ENCODE peak calls at places on chromosomes 4 and X, in nine cellular contexts. One of them, this sample, is unnamed.

GRCh38 chr4:169902658-169903345 is 123.4 kb downstream of the MFAP3L start:
- DNase-seq in choroid plexus epithelial cell: no peak
- DNase-seq in glutamatergic neuron: no peak
- DNase-seq in kidney: no peak
- DNase-seq in stimulated activated CD4-positive, alpha-beta T cell treated with anti-CD3 and anti-CD28 coated beads, Interleukin-2, amount 100 ng/mL, for 48 hours: no peak
- DNase-seq in IMR-90: no peak
- DNase-seq in activated naive CD8-positive, alpha-beta T cell treated with anti-CD3 and anti-CD28 coated beads, Interleukin-2, amount 50 U/mL, for 24 hours: no peak
- DNase-seq in AG08395: no peak
- DNase-seq in left kidney: peak
- DNase-seq in this sample: no peak

GRCh38 chrX:72124540-72125201 is 7.0 kb downstream of the RTL5 start:
- DNase-seq in choroid plexus epithelial cell: no peak
- DNase-seq in AG08395: no peak
- DNase-seq in stimulated activated CD4-positive, alpha-beta T cell treated with anti-CD3 and anti-CD28 coated beads, Interleukin-2, amount 100 ng/mL, for 48 hours: no peak
- DNase-seq in left kidney: no peak
- DNase-seq in glutamatergic neuron: no peak
- DNase-seq in IMR-90: no peak
- DNase-seq in kidney: no peak
- DNase-seq in activated naive CD8-positive, alpha-beta T cell treated with anti-CD3 and anti-CD28 coated beads, Interleukin-2, amount 50 U/mL, for 24 hours: no peak
- DNase-seq in this sample: no peak

GRCh38 chrX:103361798-103362197 is 5.5 kb downstream of the TCEAL9 start:
- DNase-seq in activated naive CD8-positive, alpha-beta T cell treated with anti-CD3 and anti-CD28 coated beads, Interleukin-2, amount 50 U/mL, for 24 hours: no peak
- DNase-seq in glutamatergic neuron: no peak
- DNase-seq in left kidney: no peak
- DNase-seq in stimulated activated CD4-positive, alpha-beta T cell treated with anti-CD3 and anti-CD28 coated beads, Interleukin-2, amount 100 ng/mL, for 48 hours: no peak
- DNase-seq in AG08395: no peak
- DNase-seq in choroid plexus epithelial cell: peak
- DNase-seq in kidney: no peak
- DNase-seq in IMR-90: no peak
- DNase-seq in this sample: no peak

GRCh38 chrX:79080131-79080530 is 64.4 kb upstream of the GPR174 start:
- DNase-seq in activated naive CD8-positive, alpha-beta T cell treated with anti-CD3 and anti-CD28 coated beads, Interleukin-2, amount 50 U/mL, for 24 hours: no peak
- DNase-seq in glutamatergic neuron: no peak
- DNase-seq in stimulated activated CD4-positive, alpha-beta T cell treated with anti-CD3 and anti-CD28 coated beads, Interleukin-2, amount 100 ng/mL, for 48 hours: no peak
- DNase-seq in left kidney: no peak
- DNase-seq in choroid plexus epithelial cell: peak
- DNase-seq in kidney: no peak
- DNase-seq in AG08395: no peak
- DNase-seq in IMR-90: no peak
- DNase-seq in this sample: no peak

GRCh38 chr4:24210332-24210902 is 320.6 kb upstream of the PPARGC1A start:
- DNase-seq in IMR-90: peak
- DNase-seq in activated naive CD8-positive, alpha-beta T cell treated with anti-CD3 and anti-CD28 coated beads, Interleukin-2, amount 50 U/mL, for 24 hours: no peak
- DNase-seq in stimulated activated CD4-positive, alpha-beta T cell treated with anti-CD3 and anti-CD28 coated beads, Interleukin-2, amount 100 ng/mL, for 48 hours: no peak
- DNase-seq in AG08395: peak
- DNase-seq in left kidney: no peak
- DNase-seq in choroid plexus epithelial cell: peak
- DNase-seq in kidney: peak
- DNase-seq in glutamatergic neuron: no peak
- DNase-seq in this sample: peak

GRCh38 chrX:110794601-110795000 is 1.0 kb downstream of the CHRDL1 start:
- DNase-seq in kidney: no peak
- DNase-seq in choroid plexus epithelial cell: no peak
- DNase-seq in stimulated activated CD4-positive, alpha-beta T cell treated with anti-CD3 and anti-CD28 coated beads, Interleukin-2, amount 100 ng/mL, for 48 hours: no peak
- DNase-seq in activated naive CD8-positive, alpha-beta T cell treated with anti-CD3 and anti-CD28 coated beads, Interleukin-2, amount 50 U/mL, for 24 hours: no peak
- DNase-seq in IMR-90: no peak
- DNase-seq in glutamatergic neuron: peak
- DNase-seq in left kidney: peak
- DNase-seq in AG08395: no peak
- DNase-seq in this sample: no peak

GRCh38 chr4:38210396-38211114 is 250.4 kb downstream of the PTTG2 start:
- DNase-seq in IMR-90: no peak
- DNase-seq in choroid plexus epithelial cell: peak
- DNase-seq in AG08395: peak
- DNase-seq in kidney: no peak
- DNase-seq in left kidney: peak
- DNase-seq in stimulated activated CD4-positive, alpha-beta T cell treated with anti-CD3 and anti-CD28 coated beads, Interleukin-2, amount 100 ng/mL, for 48 hours: no peak
- DNase-seq in activated naive CD8-positive, alpha-beta T cell treated with anti-CD3 and anti-CD28 coated beads, Interleukin-2, amount 50 U/mL, for 24 hours: no peak
- DNase-seq in glutamatergic neuron: no peak
- DNase-seq in this sample: no peak

GRCh38 chr4:1242506-1243450 is 6.2 kb downstream of the CTBP1 start:
- DNase-seq in activated naive CD8-positive, alpha-beta T cell treated with anti-CD3 and anti-CD28 coated beads, Interleukin-2, amount 50 U/mL, for 24 hours: no peak
- DNase-seq in left kidney: no peak
- DNase-seq in glutamatergic neuron: no peak
- DNase-seq in choroid plexus epithelial cell: no peak
- DNase-seq in stimulated activated CD4-positive, alpha-beta T cell treated with anti-CD3 and anti-CD28 coated beads, Interleukin-2, amount 100 ng/mL, for 48 hours: no peak
- DNase-seq in IMR-90: no peak
- DNase-seq in AG08395: no peak
- DNase-seq in kidney: peak
- DNase-seq in this sample: no peak

GRCh38 chr4:142582340-142582739 is 263.8 kb downstream of the INPP4B start:
- DNase-seq in IMR-90: no peak
- DNase-seq in choroid plexus epithelial cell: no peak
- DNase-seq in kidney: no peak
- DNase-seq in stimulated activated CD4-positive, alpha-beta T cell treated with anti-CD3 and anti-CD28 coated beads, Interleukin-2, amount 100 ng/mL, for 48 hours: no peak
- DNase-seq in left kidney: no peak
- DNase-seq in AG08395: no peak
- DNase-seq in activated naive CD8-positive, alpha-beta T cell treated with anti-CD3 and anti-CD28 coated beads, Interleukin-2, amount 50 U/mL, for 24 hours: no peak
- DNase-seq in glutamatergic neuron: no peak
- DNase-seq in this sample: no peak

GRCh38 chr4:52750213-52750612 is 1.0 kb downstream of the ERVMER34-1 start:
- DNase-seq in choroid plexus epithelial cell: no peak
- DNase-seq in AG08395: no peak
- DNase-seq in stimulated activated CD4-positive, alpha-beta T cell treated with anti-CD3 and anti-CD28 coated beads, Interleukin-2, amount 100 ng/mL, for 48 hours: no peak
- DNase-seq in activated naive CD8-positive, alpha-beta T cell treated with anti-CD3 and anti-CD28 coated beads, Interleukin-2, amount 50 U/mL, for 24 hours: no peak
- DNase-seq in left kidney: no peak
- DNase-seq in glutamatergic neuron: no peak
- DNase-seq in IMR-90: no peak
- DNase-seq in kidney: no peak
- DNase-seq in this sample: no peak

GRCh38 chrX:2692221-2693122 is 1.4 kb downstream of the CD99 start:
- DNase-seq in IMR-90: peak
- DNase-seq in stimulated activated CD4-positive, alpha-beta T cell treated with anti-CD3 and anti-CD28 coated beads, Interleukin-2, amount 100 ng/mL, for 48 hours: no peak
- DNase-seq in kidney: no peak
- DNase-seq in choroid plexus epithelial cell: peak
- DNase-seq in left kidney: peak
- DNase-seq in activated naive CD8-positive, alpha-beta T cell treated with anti-CD3 and anti-CD28 coated beads, Interleukin-2, amount 50 U/mL, for 24 hours: peak
- DNase-seq in glutamatergic neuron: no peak
- DNase-seq in AG08395: peak
- DNase-seq in this sample: peak